ENCODE peak calls at places on chromosomes 16 and 17, in eight cellular contexts. G is heart left ventricle, Z is GM12878, Q is K562, T is HCT116, K is body of pancreas, J is A549, B is IMR-90. N is an unnamed sample.

GRCh38 chr16:68408967-68409366 is 39.3 kb downstream of the SMPD3 start:
- ATAC-seq in G (no peak), Z (no peak), Q (peak; percentile 59), T (no peak), K (no peak), J (peak; percentile 33), B (no peak), N (no peak)

GRCh38 chr17:48625502-48626201 is 506 bp downstream of the HOXB9 start:
- ATAC-seq in G (peak; percentile 59), Z (peak; percentile 87), Q (peak; percentile 5), T (peak; percentile 76), K (peak; percentile 72), J (peak; percentile 82), B (peak; percentile 41), N (peak; percentile 42)

GRCh38 chr17:77322534-77323412 is 182.0 kb downstream of the SEC14L1 start:
- ATAC-seq in G (peak; percentile 69), Z (peak; percentile 22), Q (peak; percentile 68), T (peak; percentile 78), K (peak; percentile 49), J (peak; percentile 74), B (peak; percentile 78), N (peak; percentile 76)

GRCh38 chr17:37430051-37430591 is 23.4 kb downstream of the TADA2A start:
- ATAC-seq in G (no peak), Z (peak; percentile 94), Q (peak; percentile 85), T (no peak), K (no peak), J (peak; percentile 39), B (peak; percentile 37), N (no peak)

GRCh38 chr17:1742371-1743093 is at the start of gene SERPINF2:
- ATAC-seq in G (no peak), Z (peak; percentile 17), Q (no peak), T (no peak), K (no peak), J (peak; percentile 24), B (no peak), N (no peak)

GRCh38 chr16:53232826-53233529 is 178.2 kb downstream of the CHD9 start:
- ATAC-seq in G (no peak), Z (no peak), Q (no peak), T (no peak), K (no peak), J (no peak), B (peak; percentile 36), N (no peak)

GRCh38 chr16:885391-885790 is 84.9 kb upstream of the GNG13 start:
- ATAC-seq in G (no peak), Z (no peak), Q (no peak), T (no peak), K (no peak), J (no peak), B (no peak), N (no peak)

GRCh38 chr16:66886346-66886745 is 6.0 kb downstream of the PDP2 start:
- ATAC-seq in G (no peak), Z (no peak), Q (no peak), T (no peak), K (no peak), J (no peak), B (peak; percentile 95), N (no peak)

GRCh38 chr16:57133911-57134310 is 41.5 kb downstream of the CPNE2 start:
- ATAC-seq in G (no peak), Z (no peak), Q (peak; percentile 37), T (no peak), K (no peak), J (no peak), B (no peak), N (no peak)

GRCh38 chr17:34384822-34385605 is 22.0 kb upstream of the CCL1 start:
- ATAC-seq in G (no peak), Z (no peak), Q (no peak), T (no peak), K (no peak), J (no peak), B (no peak), N (no peak)

GRCh38 chr17:20171741-20172377 is 162.7 kb downstream of the SPECC1 start:
- ATAC-seq in G (no peak), Z (no peak), Q (peak; percentile 25), T (no peak), K (no peak), J (peak; percentile 32), B (peak; percentile 10), N (no peak)

GRCh38 chr16:47134550-47134949 is 9.2 kb downstream of the NETO2 start:
- ATAC-seq in G (no peak), Z (no peak), Q (no peak), T (no peak), K (no peak), J (no peak), B (no peak), N (no peak)

GRCh38 chr17:56751145-56751743 is 82.5 kb downstream of the C17orf67 start:
- ATAC-seq in G (no peak), Z (no peak), Q (no peak), T (peak; percentile 48), K (no peak), J (no peak), B (peak; percentile 12), N (no peak)

GRCh38 chr17:70661342-70662222 is 492.2 kb downstream of the KCNJ2 start:
- ATAC-seq in G (no peak), Z (no peak), Q (no peak), T (no peak), K (peak; percentile 76), J (peak; percentile 59), B (peak; percentile 40), N (no peak)

GRCh38 chr17:8439681-8440080 is 4.0 kb downstream of the NDEL1 start:
- ATAC-seq in G (no peak), Z (no peak), Q (no peak), T (no peak), K (no peak), J (no peak), B (no peak), N (no peak)

GRCh38 chr17:67433248-67433924 is 56.3 kb downstream of the PITPNC1 start:
- ATAC-seq in G (peak; percentile 23), Z (no peak), Q (no peak), T (peak; percentile 11), K (no peak), J (no peak), B (no peak), N (no peak)

GRCh38 chr16:17451835-17452234 is 18.9 kb downstream of the XYLT1 start:
- ATAC-seq in G (no peak), Z (peak; percentile 80), Q (no peak), T (no peak), K (no peak), J (no peak), B (no peak), N (no peak)

GRCh38 chr16:26765087-26765486 is 301.6 kb upstream of the C16orf82 start:
- ATAC-seq in G (peak; percentile 56), Z (peak; percentile 76), Q (peak; percentile 91), T (peak; percentile 69), K (no peak), J (peak; percentile 91), B (no peak), N (no peak)

GRCh38 chr17:59650642-59651041 is 30.9 kb downstream of the CLTC start:
- ATAC-seq in G (no peak), Z (no peak), Q (no peak), T (no peak), K (no peak), J (no peak), B (no peak), N (no peak)

GRCh38 chr16:56202036-56202435 is 10.7 kb downstream of the GNAO1 start:
- ATAC-seq in G (no peak), Z (no peak), Q (no peak), T (no peak), K (no peak), J (no peak), B (no peak), N (no peak)

GRCh38 chr17:79913451-79913850 is 74.2 kb upstream of the CBX4 start:
- ATAC-seq in G (no peak), Z (no peak), Q (no peak), T (no peak), K (no peak), J (no peak), B (no peak), N (no peak)

GRCh38 chr16:2471653-2472487 is 773 bp downstream of the NTN3 start:
- ATAC-seq in G (no peak), Z (no peak), Q (no peak), T (no peak), K (no peak), J (no peak), B (no peak), N (no peak)

GRCh38 chr17:78780335-78780734 is 1.7 kb downstream of the CYTH1 start:
- ATAC-seq in G (no peak), Z (peak; percentile 39), Q (no peak), T (no peak), K (no peak), J (no peak), B (no peak), N (no peak)
- TF ChIP-seq POLR2A in G (no peak), Z (no peak), Q (no peak), T (no peak), K (no peak), J (no peak), B (no peak), N (no peak)

DNA sequence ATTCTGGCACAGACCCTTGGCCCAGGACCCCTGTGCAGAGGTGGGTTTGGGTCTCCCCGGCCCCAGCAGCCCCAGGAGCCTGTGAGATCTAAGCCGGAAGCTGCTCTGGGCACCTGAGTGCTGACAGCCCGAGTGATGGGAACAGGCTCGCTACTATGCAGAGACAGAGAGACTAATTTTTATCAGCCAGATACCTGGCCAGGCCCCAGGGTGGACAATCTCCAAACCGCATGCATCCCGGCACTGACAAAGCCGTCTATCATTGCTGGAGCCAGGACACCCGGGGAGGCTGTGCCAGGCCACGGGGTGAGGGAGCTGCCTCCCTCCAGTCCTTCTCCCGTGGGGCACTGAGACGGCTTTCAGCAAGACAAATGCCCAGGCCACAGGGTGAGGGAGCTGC is 25.0 kb downstream of the CBFA2T3 start:
- ATAC-seq in G (peak; percentile 53), Z (no peak), Q (no peak), T (no peak), K (no peak), J (peak; percentile 40), B (no peak), N (no peak)
- H3K4me1 ChIP-seq in G (peaks cover 12% of the 10 kb centered on the region), Z (no peaks in the 10 kb centered on the region), Q (peaks cover 12% of the 10 kb centered on the region), T (no peaks in the 10 kb centered on the region), K (no peaks in the 10 kb centered on the region), J (no peaks in the 10 kb centered on the region), B (no peaks in the 10 kb centered on the region), N (no peaks in the 10 kb centered on the region)

GRCh38 chr17:41919840-41920579 is 1.3 kb upstream of the ACLY start:
- ATAC-seq in G (no peak), Z (no peak), Q (no peak), T (no peak), K (no peak), J (no peak), B (no peak), N (no peak)
- H3K27ac ChIP-seq in G (peak overlapping the region; percentile 88), Z (no peak overlapping the region), Q (peak overlapping the region; percentile 63), T (peak overlapping the region; percentile 93), K (peak overlapping the region; percentile 89), J (peak overlapping the region; percentile 93), B (no peak overlapping the region), N (peak overlapping the region; percentile 94)

DNA sequence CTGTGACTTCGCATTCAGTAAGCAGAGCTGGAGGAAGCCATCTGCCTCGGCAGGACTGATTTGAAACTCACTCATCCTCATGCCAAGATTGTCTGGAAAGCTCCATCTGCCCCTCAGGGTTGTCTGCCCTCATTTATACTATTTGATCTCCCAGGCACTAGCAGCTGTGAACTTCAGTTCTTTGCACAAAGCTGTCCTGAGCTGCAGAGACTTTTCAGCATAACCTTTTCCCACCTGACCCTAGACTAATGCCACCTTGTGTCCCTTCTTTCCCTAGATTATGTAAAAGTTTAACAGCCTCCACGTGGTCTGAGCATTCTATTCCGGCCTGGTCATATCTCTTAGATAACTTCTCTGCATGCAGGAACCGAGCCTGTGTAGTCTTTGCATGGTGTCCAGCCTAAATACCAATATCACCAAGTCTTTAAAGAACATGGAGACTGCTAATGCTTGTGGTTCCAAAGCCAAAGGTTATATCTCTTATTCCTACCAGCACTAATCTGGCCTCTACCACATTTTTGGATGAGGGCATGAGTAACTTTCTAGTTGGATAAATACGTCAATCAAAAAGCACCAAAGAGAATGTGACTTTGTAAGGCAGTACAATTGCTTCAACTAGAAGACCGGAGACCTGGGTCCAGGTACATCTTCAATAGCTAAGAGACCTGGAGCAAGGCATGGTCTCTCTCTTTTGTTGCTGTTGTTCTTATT is 29.1 kb downstream of the STAT5A start:
- ATAC-seq in G (no peak), Z (no peak), Q (no peak), T (no peak), K (peak; percentile 41), J (no peak), B (no peak), N (no peak)
- TF ChIP-seq POLR2A in G (no peak), Z (no peak), Q (peak; percentile 52), T (no peak), K (no peak), J (no peak), B (no peak), N (no peak)